ENCODE peak calls at places on chromosome 12, in four cellular contexts. D, U, X and Y are unnamed samples.

GRCh38 chr12:91717804-91718203 is 427.8 kb downstream of the BTG1 start:
- DNase-seq in D (no peak), X (no peak), U (no peak), Y (no peak)

GRCh38 chr12:34406228-34406995 is 384.1 kb downstream of the ALG10 start:
- DNase-seq in U (no peak), D (no peak), X (no peak), Y (no peak)

GRCh38 chr12:57626111-57626928 is 6.7 kb downstream of the B4GALNT1 start:
- DNase-seq in D (no peak), U (no peak), X (no peak), Y (no peak)

GRCh38 chr12:132003846-132004245 is 54.1 kb downstream of the EP400 start:
- DNase-seq in U (no peak), X (no peak), D (no peak), Y (no peak)

GRCh38 chr12:125677829-125678228 is 612.6 kb downstream of the AACS start:
- DNase-seq in U (no peak), D (no peak), X (no peak), Y (no peak)

GRCh38 chr12:78290606-78291345 is 460.1 kb downstream of the NAV3 start:
- DNase-seq in D (no peak), X (peak; percentile 12), U (no peak), Y (no peak)

GRCh38 chr12:26648584-26648983 is 184.4 kb downstream of the ITPR2 start:
- DNase-seq in D (no peak), U (no peak), X (no peak), Y (no peak)

GRCh38 chr12:56601503-56601902 is 28.6 kb downstream of the BAZ2A start:
- DNase-seq in U (peak; percentile 48), D (no peak), X (no peak), Y (no peak)

GRCh38 chr12:104215638-104216297 is at the start of gene TXNRD1:
- DNase-seq in X (peak; percentile 30), D (peak; percentile 19), U (peak; percentile 90), Y (peak; percentile 64)

GRCh38 chr12:131894981-131895639 is 688 bp downstream of the ULK1 start:
- DNase-seq in X (no peak), D (no peak), U (no peak), Y (peak; percentile 57)

GRCh38 chr12:5388581-5389535 is 43.0 kb upstream of the NTF3 start:
- DNase-seq in U (no peak), D (no peak), X (no peak), Y (no peak)

GRCh38 chr12:103373088-103373523 is 122.7 kb downstream of the C12orf42 start:
- DNase-seq in X (no peak), D (no peak), U (no peak), Y (no peak)

GRCh38 chr12:130689408-130690405 is 26.4 kb downstream of the RIMBP2 start:
- DNase-seq in D (no peak), U (no peak), X (no peak), Y (no peak)

GRCh38 chr12:99334737-99335136 is 312.8 kb upstream of the GARIN6 start:
- DNase-seq in U (no peak), X (no peak), D (no peak), Y (no peak)

GRCh38 chr12:93344876-93345275 is 32.8 kb upstream of the NUDT4 start:
- DNase-seq in D (no peak), U (no peak), X (no peak), Y (no peak)

GRCh38 chr12:66903782-66904396 is 225.0 kb upstream of the GRIP1 start:
- DNase-seq in D (no peak), X (no peak), U (no peak), Y (no peak)

GRCh38 chr12:24759155-24759554 is 189.7 kb downstream of the BCAT1 start:
- DNase-seq in U (peak; percentile 79), D (no peak), X (peak; percentile 25), Y (no peak)

GRCh38 chr12:130933269-130933995 is 20.3 kb upstream of the ADGRD1 start:
- DNase-seq in D (no peak), U (no peak), X (no peak), Y (no peak)

GRCh38 chr12:130832561-130833209 is 6.4 kb downstream of the STX2 start:
- DNase-seq in D (no peak), U (peak; percentile 91), X (no peak), Y (no peak)

GRCh38 chr12:92973614-92974013 is 44.5 kb upstream of the EEA1 start:
- DNase-seq in X (peak; percentile 63), D (peak; percentile 95), U (no peak), Y (no peak)

GRCh38 chr12:20631711-20632110 is 63.4 kb upstream of the SLCO1C1 start:
- DNase-seq in D (no peak), U (no peak), X (no peak), Y (no peak)

GRCh38 chr12:55935742-55936151 is 4.8 kb downstream of the DGKA start:
- DNase-seq in D (no peak), X (no peak), U (no peak), Y (no peak)

GRCh38 chr12:115323223-115323905 is 639.4 kb upstream of the TBX3 start:
- DNase-seq in X (no peak), D (no peak), U (no peak), Y (no peak)

GRCh38 chr12:105982022-105982421 is 156.7 kb downstream of the NUAK1 start:
- DNase-seq in D (no peak), X (no peak), U (no peak), Y (no peak)

GRCh38 chr12:1922075-1922709 is 3.7 kb upstream of the CACNA2D4 start:
- DNase-seq in U (no peak), X (no peak), D (no peak), Y (no peak)

GRCh38 chr12:104638760-104639319 is 182.1 kb downstream of the CHST11 start:
- DNase-seq in X (no peak), U (no peak), D (no peak), Y (no peak)

GRCh38 chr12:32515137-32515860 is 115.9 kb downstream of the FGD4 start:
- DNase-seq in D (no peak), X (no peak), U (no peak), Y (no peak)

GRCh38 chr12:32516230-32516629 is 116.9 kb downstream of the FGD4 start:
- DNase-seq in D (no peak), X (no peak), U (peak; percentile 41), Y (no peak)

GRCh38 chr12:32519047-32519446 is 119.7 kb downstream of the FGD4 start:
- DNase-seq in D (no peak), U (no peak), X (no peak), Y (no peak)

GRCh38 chr12:32522322-32523221 is 123.2 kb downstream of the FGD4 start:
- DNase-seq in X (no peak), D (peak; percentile 9), U (no peak), Y (no peak)

GRCh38 chr12:32517966-32518365 is 118.6 kb downstream of the FGD4 start:
- DNase-seq in U (no peak), D (no peak), X (no peak), Y (no peak)
- H3K4me1 ChIP-seq in U (peaks cover 3% of the 10 kb centered on the region), D (peaks cover 9% of the 10 kb centered on the region), X (peaks cover 7% of the 10 kb centered on the region), Y (no peaks in the 10 kb centered on the region)

DNA sequence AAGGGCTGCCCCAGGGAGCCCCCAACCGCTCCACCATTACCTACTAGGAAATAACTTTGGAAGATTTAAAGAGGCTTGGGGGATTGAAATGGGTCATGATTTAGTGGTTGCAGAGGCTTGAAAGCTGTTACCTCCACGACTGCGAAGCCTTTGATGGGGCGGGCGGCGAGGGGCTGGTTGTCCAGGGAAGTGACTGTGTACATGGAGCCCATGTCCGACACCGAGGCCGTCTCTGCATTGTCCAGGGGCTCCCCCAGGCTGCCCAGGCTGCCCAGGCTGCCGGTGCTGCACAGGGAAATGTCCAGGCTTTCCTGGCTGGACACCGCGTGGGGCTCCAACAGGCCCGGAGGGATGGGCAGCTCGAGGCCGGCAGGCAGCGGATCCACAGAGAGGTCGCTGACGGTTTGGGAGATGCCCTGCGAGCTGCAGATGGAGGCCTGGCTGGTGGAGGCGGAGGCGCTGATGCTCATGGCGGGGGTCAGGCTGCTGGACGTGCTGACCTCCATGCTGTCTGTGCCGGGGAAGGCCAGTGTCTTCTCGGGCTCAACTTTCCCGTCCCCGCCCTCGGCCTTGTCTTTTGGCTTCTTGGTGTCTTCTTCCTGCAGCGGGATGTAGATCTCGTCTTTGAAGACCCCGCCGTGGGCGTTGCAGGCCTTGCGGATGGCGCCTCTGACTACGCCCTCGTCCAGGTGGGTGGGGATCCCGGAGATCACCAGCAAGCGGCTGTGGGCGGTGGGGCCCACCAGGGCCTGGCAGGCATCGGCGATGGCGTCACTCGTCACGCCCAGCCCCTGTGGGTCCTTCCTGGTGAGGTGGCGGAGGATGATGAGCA is 58.9 kb downstream of the TRAFD1 start:
- DNase-seq in D (no peak), X (no peak), U (no peak), Y (no peak)
- TF ChIP-seq ZNF274 in D (no peak), X (no peak), U (no peak), Y (no peak)

GRCh38 chr12:116759783-116760581 is 21.9 kb downstream of the RNFT2 start:
- DNase-seq in D (no peak), U (peak; percentile 87), X (no peak), Y (peak; percentile 85)
- TF ChIP-seq KDM1A in D (no peak), U (no peak), X (no peak), Y (no peak)

DNA sequence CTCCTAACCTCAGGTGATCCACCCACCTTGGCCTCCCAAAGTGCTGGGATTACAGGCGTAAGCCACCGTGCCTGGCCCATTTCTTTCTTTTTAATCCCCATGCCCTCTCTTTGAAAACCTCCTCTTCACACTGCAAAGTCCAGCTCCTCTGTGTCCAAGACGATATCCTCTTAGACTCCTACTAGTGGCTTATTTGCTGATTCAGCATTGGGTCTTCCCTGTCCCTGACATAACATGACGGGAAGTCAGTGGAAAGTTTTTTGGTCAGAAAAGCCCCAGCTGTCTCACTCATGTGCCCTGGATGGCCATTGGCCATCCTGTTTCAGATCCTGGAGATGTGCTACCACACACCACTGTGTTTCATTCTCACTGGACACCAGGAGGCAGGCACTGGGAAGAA is 102.6 kb upstream of the MED13L start:
- DNase-seq in U (no peak), D (no peak), X (no peak), Y (no peak)
- H3K4me1 ChIP-seq in U (peaks cover 35% of the 10 kb centered on the region), D (peaks cover 4% of the 10 kb centered on the region), X (peaks cover 19% of the 10 kb centered on the region), Y (peaks cover 31% of the 10 kb centered on the region)

DNA sequence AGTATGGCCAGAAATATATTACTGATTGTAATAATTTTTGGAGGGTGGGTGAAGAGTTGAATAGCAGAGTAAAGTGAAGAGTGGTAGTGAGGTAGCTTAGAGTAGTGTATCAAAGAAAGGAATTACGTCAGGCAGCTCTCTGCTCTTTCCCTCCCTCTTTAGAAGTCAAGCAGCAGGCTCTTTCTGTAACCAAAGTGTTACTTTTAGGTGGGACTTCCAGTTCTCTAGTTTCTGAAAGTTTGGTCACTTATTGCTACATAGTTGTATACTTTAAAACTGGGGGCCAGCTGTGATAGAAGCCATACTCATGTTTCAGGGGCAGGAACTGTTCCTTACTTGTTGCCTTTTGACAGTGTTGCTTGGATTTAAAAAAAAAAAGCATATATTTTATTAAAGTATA is 30.6 kb downstream of the ATF7IP start:
- DNase-seq in D (peak; percentile 45), U (no peak), X (no peak), Y (no peak)
- TF ChIP-seq ZNF274 in D (no peak), U (no peak), X (no peak), Y (no peak)

GRCh38 chr12:76470028-76470939 is 89.3 kb downstream of the OSBPL8 start:
- DNase-seq in D (peak; percentile 25), X (no peak), U (peak; percentile 71), Y (no peak)
- TF ChIP-seq KDM1A in D (no peak), X (no peak), U (peak; percentile 37), Y (no peak)

GRCh38 chr12:45234134-45234865 is 18.4 kb downstream of the ANO6 start:
- DNase-seq in X (peak; percentile 92), U (peak; percentile 75), D (no peak), Y (no peak)
- H3K4me1 ChIP-seq in X (peaks cover 56% of the 10 kb centered on the region), U (peaks cover 47% of the 10 kb centered on the region), D (peaks cover 40% of the 10 kb centered on the region), Y (peaks cover 20% of the 10 kb centered on the region)